ENCODE peak calls at places on chromosomes 1 and 21, in six cellular contexts. One of them, this sample, is unnamed.
A peak's percentile ranks its signal among the peaks of the same experiment; 100 is the strongest.

GRCh38 chr1:12678820-12679219 is 34.9 kb downstream of the AADACL4 start:
- DNase-seq in spleen: no peak
- DNase-seq in T1000: no peak
- DNase-seq in cardiac muscle cell: no peak
- DNase-seq in activated T-helper 9 cell treated with anti-CD3 and anti-CD28 coated beads, Interleukin-2, amount 50 U/mL, for 16 hours: no peak
- DNase-seq in T-helper 2 cell: no peak
- DNase-seq in this sample: no peak

GRCh38 chr21:26819944-26820343 is 25.3 kb downstream of the ADAMTS1 start:
- DNase-seq in activated T-helper 9 cell treated with anti-CD3 and anti-CD28 coated beads, Interleukin-2, amount 50 U/mL, for 16 hours: no peak
- DNase-seq in T1000: no peak
- DNase-seq in cardiac muscle cell: no peak
- DNase-seq in T-helper 2 cell: no peak
- DNase-seq in spleen: no peak
- DNase-seq in this sample: no peak

GRCh38 chr1:30336550-30337426 is 386.6 kb downstream of the MATN1 start:
- DNase-seq in T1000: no peak
- DNase-seq in T-helper 2 cell: no peak
- DNase-seq in cardiac muscle cell: no peak
- DNase-seq in spleen: no peak
- DNase-seq in activated T-helper 9 cell treated with anti-CD3 and anti-CD28 coated beads, Interleukin-2, amount 50 U/mL, for 16 hours: no peak
- DNase-seq in this sample: no peak

GRCh38 chr1:52403566-52404115 is 582 bp downstream of the ORC1 start:
- DNase-seq in activated T-helper 9 cell treated with anti-CD3 and anti-CD28 coated beads, Interleukin-2, amount 50 U/mL, for 16 hours: peak; percentile 19
- DNase-seq in T-helper 2 cell: peak; percentile 26
- DNase-seq in T1000: peak; percentile 40
- DNase-seq in spleen: no peak
- DNase-seq in cardiac muscle cell: no peak
- DNase-seq in this sample: peak; percentile 38

GRCh38 chr21:34536820-34537219 is 24.8 kb upstream of the KCNE1 start:
- DNase-seq in cardiac muscle cell: no peak
- DNase-seq in T1000: no peak
- DNase-seq in T-helper 2 cell: no peak
- DNase-seq in activated T-helper 9 cell treated with anti-CD3 and anti-CD28 coated beads, Interleukin-2, amount 50 U/mL, for 16 hours: no peak
- DNase-seq in spleen: no peak
- DNase-seq in this sample: peak; percentile 7

GRCh38 chr1:195717651-195718050 is 890.6 kb downstream of the KCNT2 start:
- DNase-seq in activated T-helper 9 cell treated with anti-CD3 and anti-CD28 coated beads, Interleukin-2, amount 50 U/mL, for 16 hours: no peak
- DNase-seq in T-helper 2 cell: no peak
- DNase-seq in T1000: no peak
- DNase-seq in cardiac muscle cell: peak; percentile 5
- DNase-seq in spleen: no peak
- DNase-seq in this sample: no peak

GRCh38 chr1:57796609-57797008 is 372.7 kb upstream of the DAB1 start:
- DNase-seq in spleen: no peak
- DNase-seq in cardiac muscle cell: no peak
- DNase-seq in T-helper 2 cell: no peak
- DNase-seq in activated T-helper 9 cell treated with anti-CD3 and anti-CD28 coated beads, Interleukin-2, amount 50 U/mL, for 16 hours: no peak
- DNase-seq in T1000: no peak
- DNase-seq in this sample: peak; percentile 1

GRCh38 chr1:153678519-153679336 is at the start of gene NPR1:
- DNase-seq in T1000: no peak
- DNase-seq in spleen: peak; percentile 79
- DNase-seq in activated T-helper 9 cell treated with anti-CD3 and anti-CD28 coated beads, Interleukin-2, amount 50 U/mL, for 16 hours: no peak
- DNase-seq in cardiac muscle cell: peak; percentile 35
- DNase-seq in T-helper 2 cell: no peak
- DNase-seq in this sample: no peak

GRCh38 chr21:37582613-37583012 is 216.0 kb downstream of the DYRK1A start:
- DNase-seq in cardiac muscle cell: peak; percentile 60
- DNase-seq in spleen: no peak
- DNase-seq in T-helper 2 cell: no peak
- DNase-seq in T1000: peak; percentile 10
- DNase-seq in activated T-helper 9 cell treated with anti-CD3 and anti-CD28 coated beads, Interleukin-2, amount 50 U/mL, for 16 hours: no peak
- DNase-seq in this sample: no peak

GRCh38 chr1:9234223-9235122 is at the start of gene H6PD:
- DNase-seq in spleen: peak; percentile 97
- DNase-seq in T-helper 2 cell: peak; percentile 47
- DNase-seq in activated T-helper 9 cell treated with anti-CD3 and anti-CD28 coated beads, Interleukin-2, amount 50 U/mL, for 16 hours: peak; percentile 66
- DNase-seq in cardiac muscle cell: peak; percentile 90
- DNase-seq in T1000: peak; percentile 82
- DNase-seq in this sample: no peak

GRCh38 chr1:29739176-29739575 is 502.9 kb downstream of the PTPRU start:
- DNase-seq in spleen: no peak
- DNase-seq in cardiac muscle cell: no peak
- DNase-seq in activated T-helper 9 cell treated with anti-CD3 and anti-CD28 coated beads, Interleukin-2, amount 50 U/mL, for 16 hours: no peak
- DNase-seq in T-helper 2 cell: no peak
- DNase-seq in T1000: no peak
- DNase-seq in this sample: no peak

GRCh38 chr1:71656902-71657301 is 576.1 kb upstream of the ZRANB2 start:
- DNase-seq in T-helper 2 cell: no peak
- DNase-seq in activated T-helper 9 cell treated with anti-CD3 and anti-CD28 coated beads, Interleukin-2, amount 50 U/mL, for 16 hours: no peak
- DNase-seq in T1000: no peak
- DNase-seq in spleen: no peak
- DNase-seq in cardiac muscle cell: no peak
- DNase-seq in this sample: no peak

GRCh38 chr1:41169799-41170180 is 72.3 kb downstream of the SCMH1 start:
- DNase-seq in T1000: no peak
- DNase-seq in activated T-helper 9 cell treated with anti-CD3 and anti-CD28 coated beads, Interleukin-2, amount 50 U/mL, for 16 hours: no peak
- DNase-seq in T-helper 2 cell: no peak
- DNase-seq in spleen: no peak
- DNase-seq in cardiac muscle cell: no peak
- DNase-seq in this sample: no peak

GRCh38 chr1:198564716-198565115 is 24.2 kb upstream of the ATP6V1G3 start:
- DNase-seq in T1000: no peak
- DNase-seq in activated T-helper 9 cell treated with anti-CD3 and anti-CD28 coated beads, Interleukin-2, amount 50 U/mL, for 16 hours: no peak
- DNase-seq in spleen: no peak
- DNase-seq in cardiac muscle cell: no peak
- DNase-seq in T-helper 2 cell: no peak
- DNase-seq in this sample: no peak

GRCh38 chr1:28790384-28791035 is 21.5 kb upstream of the OPRD1 start:
- DNase-seq in cardiac muscle cell: no peak
- DNase-seq in T1000: no peak
- DNase-seq in activated T-helper 9 cell treated with anti-CD3 and anti-CD28 coated beads, Interleukin-2, amount 50 U/mL, for 16 hours: no peak
- DNase-seq in spleen: no peak
- DNase-seq in T-helper 2 cell: no peak
- DNase-seq in this sample: no peak

GRCh38 chr21:45228171-45228641 is 59.5 kb downstream of the POFUT2 start:
- DNase-seq in activated T-helper 9 cell treated with anti-CD3 and anti-CD28 coated beads, Interleukin-2, amount 50 U/mL, for 16 hours: peak; percentile 61
- DNase-seq in spleen: no peak
- DNase-seq in cardiac muscle cell: peak; percentile 14
- DNase-seq in T1000: peak; percentile 83
- DNase-seq in T-helper 2 cell: peak; percentile 63
- DNase-seq in this sample: peak; percentile 42

GRCh38 chr1:55217226-55217996 is 2.2 kb upstream of the USP24 start:
- DNase-seq in T-helper 2 cell: no peak
- DNase-seq in activated T-helper 9 cell treated with anti-CD3 and anti-CD28 coated beads, Interleukin-2, amount 50 U/mL, for 16 hours: no peak
- DNase-seq in cardiac muscle cell: no peak
- DNase-seq in spleen: no peak
- DNase-seq in T1000: no peak
- DNase-seq in this sample: no peak

GRCh38 chr1:72851597-72851996 is 569.3 kb upstream of the NEGR1 start:
- DNase-seq in spleen: no peak
- DNase-seq in T1000: no peak
- DNase-seq in cardiac muscle cell: no peak
- DNase-seq in activated T-helper 9 cell treated with anti-CD3 and anti-CD28 coated beads, Interleukin-2, amount 50 U/mL, for 16 hours: no peak
- DNase-seq in T-helper 2 cell: no peak
- DNase-seq in this sample: no peak

GRCh38 chr1:14757260-14757625 is 158.8 kb downstream of the KAZN start:
- DNase-seq in T-helper 2 cell: no peak
- DNase-seq in T1000: no peak
- DNase-seq in spleen: no peak
- DNase-seq in activated T-helper 9 cell treated with anti-CD3 and anti-CD28 coated beads, Interleukin-2, amount 50 U/mL, for 16 hours: no peak
- DNase-seq in cardiac muscle cell: no peak
- DNase-seq in this sample: no peak

GRCh38 chr21:45362748-45363145 is 42.2 kb upstream of the COL18A1 start:
- DNase-seq in T1000: no peak
- DNase-seq in T-helper 2 cell: no peak
- DNase-seq in activated T-helper 9 cell treated with anti-CD3 and anti-CD28 coated beads, Interleukin-2, amount 50 U/mL, for 16 hours: no peak
- DNase-seq in spleen: no peak
- DNase-seq in cardiac muscle cell: no peak
- DNase-seq in this sample: no peak

GRCh38 chr1:32501865-32502264 is 37.0 kb downstream of the ZBTB8B start:
- DNase-seq in T1000: no peak
- DNase-seq in activated T-helper 9 cell treated with anti-CD3 and anti-CD28 coated beads, Interleukin-2, amount 50 U/mL, for 16 hours: no peak
- DNase-seq in cardiac muscle cell: no peak
- DNase-seq in spleen: no peak
- DNase-seq in T-helper 2 cell: no peak
- DNase-seq in this sample: no peak

GRCh38 chr1:37233606-37234005 is 199.3 kb upstream of the GRIK3 start:
- DNase-seq in T1000: no peak
- DNase-seq in cardiac muscle cell: no peak
- DNase-seq in T-helper 2 cell: no peak
- DNase-seq in activated T-helper 9 cell treated with anti-CD3 and anti-CD28 coated beads, Interleukin-2, amount 50 U/mL, for 16 hours: no peak
- DNase-seq in spleen: no peak
- DNase-seq in this sample: no peak

GRCh38 chr1:198620198-198620597 is 18.6 kb upstream of the PTPRC start:
- DNase-seq in T1000: no peak
- DNase-seq in T-helper 2 cell: no peak
- DNase-seq in activated T-helper 9 cell treated with anti-CD3 and anti-CD28 coated beads, Interleukin-2, amount 50 U/mL, for 16 hours: no peak
- DNase-seq in spleen: no peak
- DNase-seq in cardiac muscle cell: no peak
- DNase-seq in this sample: no peak

GRCh38 chr21:32834825-32835224 is 63.3 kb upstream of the PAXBP1 start:
- DNase-seq in cardiac muscle cell: no peak
- DNase-seq in spleen: no peak
- DNase-seq in activated T-helper 9 cell treated with anti-CD3 and anti-CD28 coated beads, Interleukin-2, amount 50 U/mL, for 16 hours: no peak
- DNase-seq in T-helper 2 cell: no peak
- DNase-seq in T1000: no peak
- DNase-seq in this sample: no peak

GRCh38 chr1:220222939-220223338 is 49.3 kb downstream of the RAB3GAP2 start:
- DNase-seq in spleen: no peak
- DNase-seq in T1000: no peak
- DNase-seq in activated T-helper 9 cell treated with anti-CD3 and anti-CD28 coated beads, Interleukin-2, amount 50 U/mL, for 16 hours: no peak
- DNase-seq in T-helper 2 cell: no peak
- DNase-seq in cardiac muscle cell: no peak
- DNase-seq in this sample: no peak

GRCh38 chr1:99849413-99849743 is 783 bp upstream of the AGL start:
- DNase-seq in cardiac muscle cell: no peak
- DNase-seq in T-helper 2 cell: no peak
- DNase-seq in T1000: no peak
- DNase-seq in activated T-helper 9 cell treated with anti-CD3 and anti-CD28 coated beads, Interleukin-2, amount 50 U/mL, for 16 hours: no peak
- DNase-seq in spleen: no peak
- DNase-seq in this sample: no peak

GRCh38 chr1:9293512-9294439 is 1.1 kb downstream of the SPSB1 start:
- DNase-seq in T-helper 2 cell: no peak
- DNase-seq in cardiac muscle cell: no peak
- DNase-seq in activated T-helper 9 cell treated with anti-CD3 and anti-CD28 coated beads, Interleukin-2, amount 50 U/mL, for 16 hours: no peak
- DNase-seq in spleen: peak; percentile 84
- DNase-seq in T1000: no peak
- DNase-seq in this sample: no peak

This sample was measured in keratinocyte.